ENCODE peak calls at places on chromosomes 4 and X, in seven cellular contexts. N is cardiac fibroblast, C is neural crest cell, U is fibroblast of mammary gland, L is heart right ventricle, B is tibial artery, G is AG09319. A is an unnamed sample.
A peak's percentile ranks its signal among the peaks of the same experiment; 100 is the strongest.

GRCh38 chr4:64584981-64585557 is 175.8 kb upstream of the TECRL start:
- DNase-seq in B (peak; percentile 28), U (peak; percentile 53), N (peak; percentile 68), C (no peak), L (no peak), G (no peak), A (peak; percentile 55)

GRCh38 chr4:61149278-61149677 is 50.8 kb upstream of the ADGRL3 start:
- DNase-seq in G (no peak), U (no peak), B (no peak), N (peak; percentile 26), C (no peak), L (no peak), A (peak; percentile 92)

GRCh38 chr4:87235020-87235671 is 14.7 kb upstream of the KLHL8 start:
- DNase-seq in C (no peak), L (no peak), B (no peak), U (peak; percentile 47), N (no peak), G (no peak), A (no peak)

GRCh38 chr4:2101346-2102044 is 42.4 kb downstream of the NAT8L start:
- DNase-seq in B (no peak), U (peak; percentile 52), G (no peak), L (no peak), N (no peak), C (no peak), A (no peak)

GRCh38 chrX:132957211-132958085 is 981 bp downstream of the HS6ST2 start:
- DNase-seq in N (no peak), C (peak; percentile 56), B (no peak), L (peak; percentile 6), U (peak; percentile 9), G (no peak), A (no peak)

GRCh38 chrX:134520860-134521390 is 61.0 kb downstream of the HPRT1 start:
- DNase-seq in B (no peak), N (peak; percentile 81), G (no peak), C (peak; percentile 6), U (peak; percentile 84), L (no peak), A (peak; percentile 81)

GRCh38 chr4:175932116-175932515 is 120.1 kb upstream of the GPM6A start:
- DNase-seq in G (no peak), L (no peak), N (no peak), U (no peak), C (no peak), B (no peak), A (no peak)

GRCh38 chr4:65738134-65738533 is 67.8 kb upstream of the EPHA5 start:
- DNase-seq in N (no peak), B (no peak), G (no peak), C (no peak), U (no peak), L (no peak), A (no peak)

GRCh38 chr4:124535004-124535403 is 177.5 kb downstream of the ANKRD50 start:
- DNase-seq in N (no peak), L (no peak), G (no peak), C (no peak), U (no peak), B (no peak), A (no peak)

GRCh38 chrX:8743126-8743732 is 11.3 kb upstream of the ANOS1 start:
- DNase-seq in U (peak; percentile 43), C (peak; percentile 63), L (peak; percentile 28), N (peak; percentile 43), G (no peak), B (peak; percentile 42), A (peak; percentile 48)

GRCh38 chrX:139826065-139827044 is 106.5 kb downstream of the ATP11C start:
- DNase-seq in N (peak; percentile 59), C (no peak), G (peak; percentile 14), L (no peak), U (peak; percentile 47), B (peak; percentile 19), A (peak; percentile 63)

GRCh38 chr4:24840362-24840761 is 45.0 kb downstream of the SOD3 start:
- DNase-seq in L (no peak), U (no peak), N (no peak), G (no peak), B (no peak), C (no peak), A (no peak)

GRCh38 chr4:173685761-173686260 is 155.8 kb upstream of the HAND2 start:
- DNase-seq in L (no peak), N (no peak), U (no peak), C (no peak), G (no peak), B (no peak), A (no peak)

GRCh38 chr4:55303818-55304217 is 42.2 kb upstream of the SRD5A3 start:
- DNase-seq in N (peak; percentile 76), U (peak; percentile 61), B (no peak), C (no peak), L (no peak), G (no peak), A (peak; percentile 74)

GRCh38 chr4:39591290-39591689 is 47.4 kb downstream of the SMIM14 start:
- DNase-seq in B (no peak), L (no peak), N (peak; percentile 39), G (no peak), U (peak; percentile 40), C (no peak), A (peak; percentile 27)
- TF ChIP-seq CTCF in B (no peak), L (no peak), N (no peak), G (no peak), U (peak; percentile 12), C (no peak), A (no peak)

GRCh38 chrX:51144828-51145442 is 187.7 kb upstream of the NUDT10 start:
- DNase-seq in B (no peak), C (peak; percentile 33), L (no peak), U (peak; percentile 43), N (peak; percentile 41), G (no peak), A (peak; percentile 41)

DNA sequence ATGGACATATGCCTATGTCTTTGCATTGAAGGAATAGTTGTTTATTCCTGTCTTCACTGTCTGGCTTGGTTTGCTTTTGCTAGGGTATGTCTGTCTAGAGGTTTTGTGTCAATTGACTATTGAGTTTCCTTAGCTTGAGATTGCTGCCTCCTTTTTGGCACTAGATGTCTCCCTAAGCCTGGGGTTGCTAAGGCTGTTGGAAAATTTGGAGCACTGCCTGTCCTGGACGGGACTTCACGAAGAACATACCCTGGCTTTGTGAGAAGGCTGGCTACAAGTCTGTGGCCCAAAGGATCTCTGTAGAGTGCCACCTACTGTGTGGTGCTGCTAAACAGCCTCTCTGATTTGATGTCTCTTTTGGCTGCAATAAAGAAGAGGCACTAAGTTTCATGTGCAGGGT is 183.8 kb upstream of the NUDT10 start:
- DNase-seq in U (peak; percentile 8), N (peak; percentile 2), L (no peak), B (no peak), G (no peak), C (no peak), A (no peak)
- TF ChIP-seq CTCF in U (no peak), N (no peak), L (no peak), B (no peak), G (no peak), C (peak; percentile 59), A (no peak)

DNA sequence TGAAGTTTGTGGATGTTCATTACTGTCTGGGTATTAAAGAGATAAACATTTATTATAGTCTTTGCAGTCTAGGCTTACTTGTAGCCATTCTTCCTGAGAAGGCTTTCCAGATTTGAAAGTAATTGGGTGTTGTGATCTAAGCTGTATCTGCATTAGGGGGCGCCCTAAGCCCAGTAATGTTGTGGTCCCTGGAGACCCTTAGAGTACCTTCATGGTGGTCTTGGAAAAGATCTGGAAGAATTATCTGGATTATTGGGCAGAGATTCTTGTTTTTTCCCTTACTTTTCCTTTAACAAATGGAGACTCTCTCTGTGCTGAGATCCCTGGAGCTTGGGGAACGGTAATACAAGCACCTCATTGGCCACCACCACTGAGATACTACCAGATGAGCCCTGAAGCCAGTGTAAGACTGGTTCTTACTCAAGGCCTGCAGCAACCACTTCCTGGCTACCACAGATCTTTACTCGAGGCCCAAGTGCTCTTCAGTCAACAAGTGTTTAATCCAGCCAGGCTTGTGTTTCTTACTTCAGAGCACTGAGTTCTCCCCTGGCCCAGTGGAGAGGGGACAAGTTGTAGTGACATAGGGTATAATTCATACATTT is 63.1 kb downstream of the RTL3 start:
- DNase-seq in B (peak; percentile 17), N (peak; percentile 18), C (peak; percentile 33), G (no peak), U (peak; percentile 52), L (no peak), A (peak; percentile 40)
- TF ChIP-seq CTCF in B (no peak), N (peak; percentile 11), C (no peak), G (peak; percentile 33), U (peak; percentile 39), L (no peak), A (peak; percentile 60)

GRCh38 chr4:105246712-105247111 is 100.0 kb downstream of the TET2 start:
- DNase-seq in N (peak; percentile 86), G (peak; percentile 37), U (peak; percentile 87), L (no peak), C (no peak), B (no peak), A (peak; percentile 82)
- TF ChIP-seq CTCF in N (no peak), G (no peak), U (no peak), L (no peak), C (no peak), B (no peak), A (no peak)

GRCh38 chr4:17762705-17763104 is 18.7 kb downstream of the FAM184B start:
- DNase-seq in B (no peak), N (peak; percentile 64), G (no peak), L (no peak), C (no peak), U (peak; percentile 74), A (peak; percentile 73)
- TF ChIP-seq CTCF in B (no peak), N (peak; percentile 39), G (peak; percentile 11), L (no peak), C (no peak), U (peak; percentile 37), A (peak; percentile 54)

DNA sequence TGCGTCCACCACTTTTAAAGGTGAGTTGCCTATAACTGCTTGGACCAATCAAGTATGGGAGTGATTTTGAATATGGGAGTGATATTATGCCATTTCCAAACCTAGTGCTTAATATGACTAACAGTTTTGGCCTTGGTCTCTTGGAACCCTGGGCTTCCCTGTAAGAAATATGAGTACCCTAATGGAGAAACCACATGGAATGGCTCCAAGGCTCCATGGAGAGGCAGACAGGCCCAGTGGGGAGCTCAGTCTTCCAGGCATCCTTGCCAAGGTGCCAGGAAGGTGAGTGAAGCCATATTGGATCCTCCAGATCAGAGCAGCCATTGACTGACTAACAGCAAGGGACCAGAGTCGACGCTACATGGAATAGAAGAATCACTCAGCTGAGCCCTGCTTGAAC is 53.2 kb downstream of the MAML3 start:
- DNase-seq in L (no peak), U (no peak), N (no peak), B (no peak), G (no peak), C (no peak), A (no peak)
- TF ChIP-seq CTCF in L (no peak), U (no peak), N (no peak), B (no peak), G (no peak), C (no peak), A (no peak)

GRCh38 chr4:4395849-4396627 is 9.1 kb downstream of the NSG1 start:
- DNase-seq in B (no peak), N (peak; percentile 50), G (no peak), U (peak; percentile 8), L (no peak), C (no peak), A (peak; percentile 48)
- TF ChIP-seq CTCF in B (no peak), N (no peak), G (no peak), U (no peak), L (no peak), C (no peak), A (peak; percentile 17)